ENCODE peak calls at places on chromosome 13, in nine cellular contexts. One of them, this sample, is unnamed. For H3K36me3 and H3K27me3, the result is how much of the 10 kb centered on the place peaks cover.

GRCh38 chr13:46607768-46608553 is 55.0 kb downstream of the LRCH1 start:
- DNase-seq in upper lobe of left lung: no peak
- DNase-seq in A673: no peak
- DNase-seq in colonic mucosa: no peak
- DNase-seq in GM23338: no peak
- DNase-seq in cardiac muscle cell: no peak
- DNase-seq in tibial nerve: no peak
- DNase-seq in SK-N-SH: no peak
- DNase-seq in fibroblast of lung: no peak
- DNase-seq in this sample: peak

GRCh38 chr13:112351825-112352224 is 24.3 kb upstream of the SPACA7 start:
- DNase-seq in cardiac muscle cell: no peak
- DNase-seq in A673: no peak
- DNase-seq in colonic mucosa: no peak
- DNase-seq in upper lobe of left lung: no peak
- DNase-seq in tibial nerve: no peak
- DNase-seq in SK-N-SH: no peak
- DNase-seq in fibroblast of lung: no peak
- DNase-seq in GM23338: no peak
- DNase-seq in this sample: no peak

GRCh38 chr13:73765651-73766384 is 368.4 kb downstream of the KLF12 start:
- DNase-seq in colonic mucosa: peak
- DNase-seq in fibroblast of lung: peak
- DNase-seq in tibial nerve: peak
- DNase-seq in A673: peak
- DNase-seq in upper lobe of left lung: no peak
- DNase-seq in SK-N-SH: peak
- DNase-seq in GM23338: peak
- DNase-seq in cardiac muscle cell: peak
- DNase-seq in this sample: peak

GRCh38 chr13:72586519-72586918 is 140.9 kb downstream of the MZT1 start:
- DNase-seq in GM23338: no peak
- DNase-seq in colonic mucosa: no peak
- DNase-seq in fibroblast of lung: peak
- DNase-seq in cardiac muscle cell: peak
- DNase-seq in upper lobe of left lung: no peak
- DNase-seq in A673: no peak
- DNase-seq in tibial nerve: no peak
- DNase-seq in SK-N-SH: no peak
- DNase-seq in this sample: no peak

GRCh38 chr13:40344270-40345148 is 321.9 kb downstream of the FOXO1 start:
- DNase-seq in GM23338: no peak
- DNase-seq in tibial nerve: no peak
- DNase-seq in SK-N-SH: no peak
- DNase-seq in A673: no peak
- DNase-seq in upper lobe of left lung: no peak
- DNase-seq in fibroblast of lung: peak
- DNase-seq in cardiac muscle cell: peak
- DNase-seq in colonic mucosa: no peak
- DNase-seq in this sample: no peak

GRCh38 chr13:98839826-98840769 is 87.6 kb upstream of the SLC15A1 start:
- DNase-seq in A673: peak
- DNase-seq in tibial nerve: peak
- DNase-seq in colonic mucosa: peak
- DNase-seq in upper lobe of left lung: peak
- DNase-seq in GM23338: peak
- DNase-seq in SK-N-SH: peak
- DNase-seq in fibroblast of lung: peak
- DNase-seq in cardiac muscle cell: peak
- DNase-seq in this sample: peak

GRCh38 chr13:61255035-61255796 is 160.4 kb downstream of the PCDH20 start:
- DNase-seq in colonic mucosa: no peak
- DNase-seq in upper lobe of left lung: no peak
- DNase-seq in SK-N-SH: no peak
- DNase-seq in tibial nerve: no peak
- DNase-seq in GM23338: peak
- DNase-seq in A673: peak
- DNase-seq in fibroblast of lung: peak
- DNase-seq in cardiac muscle cell: peak
- DNase-seq in this sample: peak

GRCh38 chr13:33168326-33168960 is 117.1 kb downstream of the STARD13 start:
- DNase-seq in fibroblast of lung: peak
- DNase-seq in GM23338: no peak
- DNase-seq in A673: no peak
- DNase-seq in upper lobe of left lung: no peak
- DNase-seq in colonic mucosa: no peak
- DNase-seq in cardiac muscle cell: no peak
- DNase-seq in SK-N-SH: no peak
- DNase-seq in tibial nerve: no peak
- DNase-seq in this sample: no peak

GRCh38 chr13:100403675-100404074 is 184.9 kb downstream of the GGACT start:
- DNase-seq in upper lobe of left lung: no peak
- DNase-seq in A673: no peak
- DNase-seq in tibial nerve: no peak
- DNase-seq in SK-N-SH: no peak
- DNase-seq in cardiac muscle cell: no peak
- DNase-seq in GM23338: peak
- DNase-seq in colonic mucosa: no peak
- DNase-seq in fibroblast of lung: no peak
- DNase-seq in this sample: no peak

GRCh38 chr13:74575729-74576125 is 441.5 kb upstream of the KLF12 start:
- DNase-seq in fibroblast of lung: peak
- DNase-seq in upper lobe of left lung: peak
- DNase-seq in A673: peak
- DNase-seq in colonic mucosa: peak
- DNase-seq in SK-N-SH: peak
- DNase-seq in tibial nerve: peak
- DNase-seq in cardiac muscle cell: peak
- DNase-seq in GM23338: peak
- DNase-seq in this sample: peak

GRCh38 chr13:26022538-26023292 is 29.1 kb downstream of the SHISA2 start:
- DNase-seq in upper lobe of left lung: peak
- DNase-seq in SK-N-SH: peak
- DNase-seq in tibial nerve: no peak
- DNase-seq in cardiac muscle cell: peak
- DNase-seq in fibroblast of lung: peak
- DNase-seq in colonic mucosa: no peak
- DNase-seq in A673: peak
- DNase-seq in GM23338: no peak
- DNase-seq in this sample: peak

GRCh38 chr13:30111810-30112209 is 195.5 kb downstream of the KATNAL1 start:
- DNase-seq in SK-N-SH: no peak
- DNase-seq in A673: peak
- DNase-seq in GM23338: peak
- DNase-seq in tibial nerve: no peak
- DNase-seq in upper lobe of left lung: no peak
- DNase-seq in fibroblast of lung: no peak
- DNase-seq in cardiac muscle cell: no peak
- DNase-seq in colonic mucosa: no peak
- DNase-seq in this sample: peak

GRCh38 chr13:59326717-59327116 is 837.0 kb downstream of the DIAPH3 start:
- DNase-seq in A673: no peak
- DNase-seq in SK-N-SH: no peak
- DNase-seq in GM23338: no peak
- DNase-seq in cardiac muscle cell: no peak
- DNase-seq in colonic mucosa: no peak
- DNase-seq in tibial nerve: no peak
- DNase-seq in upper lobe of left lung: no peak
- DNase-seq in fibroblast of lung: no peak
- DNase-seq in this sample: no peak

GRCh38 chr13:113853518-113854237 is 10.2 kb downstream of the GAS6 start:
- DNase-seq in fibroblast of lung: no peak
- DNase-seq in A673: no peak
- DNase-seq in SK-N-SH: no peak
- DNase-seq in tibial nerve: no peak
- DNase-seq in cardiac muscle cell: peak
- DNase-seq in colonic mucosa: peak
- DNase-seq in GM23338: no peak
- DNase-seq in upper lobe of left lung: peak
- DNase-seq in this sample: no peak
- H3K36me3 ChIP-seq in fibroblast of lung: under half
- H3K36me3 ChIP-seq in A673: under half
- H3K36me3 ChIP-seq in SK-N-SH: under half
- H3K36me3 ChIP-seq in tibial nerve: under half
- H3K36me3 ChIP-seq in cardiac muscle cell: under half
- H3K36me3 ChIP-seq in colonic mucosa: under half
- H3K36me3 ChIP-seq in GM23338: under half
- H3K36me3 ChIP-seq in upper lobe of left lung: under half
- H3K36me3 ChIP-seq in this sample: under half

DNA sequence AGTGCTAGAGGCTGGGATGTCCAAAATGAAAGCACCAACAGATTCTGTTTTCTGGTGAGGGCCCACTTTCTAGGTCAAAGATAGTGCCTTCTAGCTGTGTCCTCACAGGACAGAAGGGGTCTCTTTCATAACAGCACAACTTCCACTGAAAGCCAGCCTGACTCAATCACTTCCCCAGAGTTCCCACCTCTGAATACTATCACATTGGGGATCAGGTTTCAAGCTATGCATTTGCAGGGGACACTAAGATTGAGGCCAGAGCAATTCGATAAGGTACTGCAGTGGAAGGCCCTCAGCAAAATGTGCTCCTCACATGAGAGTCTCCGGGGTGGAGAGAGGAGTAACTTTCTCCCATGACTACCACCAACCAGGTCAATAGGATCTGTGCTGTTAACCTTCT is 1501.5 kb downstream of the EFNB2 start:
- DNase-seq in fibroblast of lung: no peak
- DNase-seq in A673: no peak
- DNase-seq in upper lobe of left lung: no peak
- DNase-seq in SK-N-SH: no peak
- DNase-seq in colonic mucosa: no peak
- DNase-seq in cardiac muscle cell: no peak
- DNase-seq in GM23338: peak
- DNase-seq in tibial nerve: no peak
- DNase-seq in this sample: no peak
- H3K27me3 ChIP-seq in fibroblast of lung: under half
- H3K27me3 ChIP-seq in A673: under half
- H3K27me3 ChIP-seq in upper lobe of left lung: under half
- H3K27me3 ChIP-seq in SK-N-SH: under half
- H3K27me3 ChIP-seq in colonic mucosa: under half
- H3K27me3 ChIP-seq in cardiac muscle cell: under half
- H3K27me3 ChIP-seq in GM23338: under half
- H3K27me3 ChIP-seq in tibial nerve: under half
- H3K27me3 ChIP-seq in this sample: under half

GRCh38 chr13:107266657-107267056 is 698.7 kb upstream of the ARGLU1 start:
- DNase-seq in fibroblast of lung: no peak
- DNase-seq in GM23338: no peak
- DNase-seq in upper lobe of left lung: no peak
- DNase-seq in SK-N-SH: no peak
- DNase-seq in cardiac muscle cell: peak
- DNase-seq in tibial nerve: no peak
- DNase-seq in A673: no peak
- DNase-seq in colonic mucosa: no peak
- DNase-seq in this sample: no peak

GRCh38 chr13:107275945-107276614 is 708.1 kb upstream of the ARGLU1 start:
- DNase-seq in colonic mucosa: no peak
- DNase-seq in cardiac muscle cell: peak
- DNase-seq in fibroblast of lung: no peak
- DNase-seq in upper lobe of left lung: no peak
- DNase-seq in tibial nerve: no peak
- DNase-seq in A673: peak
- DNase-seq in SK-N-SH: no peak
- DNase-seq in GM23338: no peak
- DNase-seq in this sample: no peak

GRCh38 chr13:107275312-107275711 is 707.4 kb upstream of the ARGLU1 start:
- DNase-seq in A673: no peak
- DNase-seq in fibroblast of lung: no peak
- DNase-seq in colonic mucosa: no peak
- DNase-seq in upper lobe of left lung: no peak
- DNase-seq in tibial nerve: no peak
- DNase-seq in GM23338: no peak
- DNase-seq in SK-N-SH: no peak
- DNase-seq in cardiac muscle cell: no peak
- DNase-seq in this sample: no peak

GRCh38 chr13:107276936-107277335 is 709.0 kb upstream of the ARGLU1 start:
- DNase-seq in GM23338: no peak
- DNase-seq in fibroblast of lung: peak
- DNase-seq in cardiac muscle cell: no peak
- DNase-seq in colonic mucosa: no peak
- DNase-seq in A673: peak
- DNase-seq in SK-N-SH: no peak
- DNase-seq in tibial nerve: no peak
- DNase-seq in upper lobe of left lung: no peak
- DNase-seq in this sample: no peak

GRCh38 chr13:107271226-107271625 is 703.3 kb upstream of the ARGLU1 start:
- DNase-seq in A673: peak
- DNase-seq in colonic mucosa: no peak
- DNase-seq in upper lobe of left lung: no peak
- DNase-seq in cardiac muscle cell: peak
- DNase-seq in tibial nerve: no peak
- DNase-seq in GM23338: peak
- DNase-seq in SK-N-SH: peak
- DNase-seq in fibroblast of lung: peak
- DNase-seq in this sample: no peak
- TF ChIP-seq CTCF in A673: no peak
- TF ChIP-seq CTCF in colonic mucosa: no peak
- TF ChIP-seq CTCF in upper lobe of left lung: no peak
- TF ChIP-seq CTCF in cardiac muscle cell: no peak
- TF ChIP-seq CTCF in tibial nerve: no peak
- TF ChIP-seq CTCF in GM23338: no peak
- TF ChIP-seq CTCF in SK-N-SH: no peak
- TF ChIP-seq CTCF in fibroblast of lung: no peak
- TF ChIP-seq CTCF in this sample: no peak

GRCh38 chr13:20043207-20043925 is 84.8 kb downstream of the ZMYM2 start:
- DNase-seq in colonic mucosa: no peak
- DNase-seq in upper lobe of left lung: peak
- DNase-seq in GM23338: no peak
- DNase-seq in SK-N-SH: no peak
- DNase-seq in A673: no peak
- DNase-seq in fibroblast of lung: no peak
- DNase-seq in cardiac muscle cell: no peak
- DNase-seq in tibial nerve: no peak
- DNase-seq in this sample: no peak

GRCh38 chr13:20049558-20050473 is 91.3 kb downstream of the ZMYM2 start:
- DNase-seq in tibial nerve: no peak
- DNase-seq in upper lobe of left lung: no peak
- DNase-seq in colonic mucosa: no peak
- DNase-seq in SK-N-SH: no peak
- DNase-seq in GM23338: peak
- DNase-seq in fibroblast of lung: no peak
- DNase-seq in A673: no peak
- DNase-seq in cardiac muscle cell: no peak
- DNase-seq in this sample: peak

GRCh38 chr13:20045946-20046548 is 87.5 kb downstream of the ZMYM2 start:
- DNase-seq in fibroblast of lung: no peak
- DNase-seq in GM23338: no peak
- DNase-seq in tibial nerve: no peak
- DNase-seq in A673: no peak
- DNase-seq in cardiac muscle cell: no peak
- DNase-seq in SK-N-SH: no peak
- DNase-seq in upper lobe of left lung: no peak
- DNase-seq in colonic mucosa: no peak
- DNase-seq in this sample: no peak

DNA sequence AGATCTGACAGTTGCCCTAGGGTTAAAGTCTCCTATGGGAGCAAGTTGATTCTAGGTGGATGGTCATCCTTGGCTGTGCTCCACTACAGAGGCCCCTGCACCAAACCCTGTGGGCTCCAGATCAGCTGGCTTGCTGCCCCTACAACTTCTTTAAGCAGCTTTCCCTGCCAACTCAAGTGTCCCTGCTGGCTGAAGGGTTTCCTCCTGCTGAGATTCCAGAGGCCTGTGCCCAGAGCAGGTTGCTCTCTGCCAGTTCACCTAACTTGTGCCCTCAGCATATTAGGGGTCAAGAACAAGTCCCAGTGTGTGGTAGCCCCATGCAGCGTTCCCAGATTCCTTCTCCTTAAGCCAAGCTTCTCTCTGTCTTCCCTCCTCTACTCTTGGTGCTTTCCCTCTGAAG is 85.6 kb downstream of the ZMYM2 start:
- DNase-seq in SK-N-SH: no peak
- DNase-seq in GM23338: no peak
- DNase-seq in cardiac muscle cell: no peak
- DNase-seq in A673: no peak
- DNase-seq in fibroblast of lung: no peak
- DNase-seq in tibial nerve: no peak
- DNase-seq in upper lobe of left lung: no peak
- DNase-seq in colonic mucosa: no peak
- DNase-seq in this sample: no peak
- H3K36me3 ChIP-seq in SK-N-SH: half or more
- H3K36me3 ChIP-seq in GM23338: under half
- H3K36me3 ChIP-seq in cardiac muscle cell: under half
- H3K36me3 ChIP-seq in A673: under half
- H3K36me3 ChIP-seq in fibroblast of lung: under half
- H3K36me3 ChIP-seq in tibial nerve: under half
- H3K36me3 ChIP-seq in upper lobe of left lung: under half
- H3K36me3 ChIP-seq in colonic mucosa: under half
- H3K36me3 ChIP-seq in this sample: under half

This sample was measured in Caco-2.